ENCODE peak calls at places on chromosomes 16 and 17, in six cellular contexts. L is neuronal stem cell, W is trophoblast cell, Z is IMR-90, R is mesenchymal stem cell, O is H1. Q is an unnamed sample.

GRCh38 chr16:81560979-81561657 is 116.5 kb downstream of the CMIP start:
- DNase-seq in R (peak), O (no peak), W (no peak), Z (peak), L (no peak), Q (no peak)

GRCh38 chr17:8002646-8003593 is 505 bp downstream of the GUCY2D start:
- DNase-seq in W (no peak), R (no peak), L (no peak), O (no peak), Z (no peak), Q (peak)

GRCh38 chr17:81960130-81960958 is 643 bp downstream of the NOTUM start:
- DNase-seq in O (peak), L (no peak), Z (no peak), R (no peak), W (peak), Q (peak)

GRCh38 chr17:48002208-48002919 is 31.5 kb downstream of the CDK5RAP3 start:
- DNase-seq in Z (peak), R (peak), L (no peak), W (peak), O (no peak), Q (no peak)

GRCh38 chr16:25371342-25371741 is 113.7 kb upstream of the ZKSCAN2 start:
- DNase-seq in L (no peak), Z (no peak), W (peak), O (no peak), R (no peak), Q (no peak)

GRCh38 chr16:66901626-66902025 is 17.1 kb downstream of the CDH16 start:
- DNase-seq in W (no peak), R (no peak), O (no peak), L (no peak), Z (no peak), Q (no peak)

GRCh38 chr17:43200127-43200526 is 11.5 kb upstream of the TMEM106A start:
- DNase-seq in Z (no peak), W (no peak), O (no peak), R (no peak), L (no peak), Q (no peak)

GRCh38 chr17:40884708-40885512 is at the start of gene KRT20:
- DNase-seq in O (no peak), Z (no peak), W (no peak), R (no peak), L (no peak), Q (no peak)

GRCh38 chr16:2250652-2251280 is 621 bp downstream of the ECI1 start:
- DNase-seq in Z (no peak), W (peak), O (no peak), R (peak), L (peak), Q (no peak)

GRCh38 chr17:77288115-77288619 is 147.4 kb downstream of the SEC14L1 start:
- DNase-seq in O (no peak), L (no peak), R (no peak), W (no peak), Z (no peak), Q (no peak)
- H3K27ac ChIP-seq in O (no peak), L (no peak), R (peak), W (peak), Z (peak), Q (no peak)

GRCh38 chr17:68829211-68829610 is 126.0 kb downstream of the ABCA8 start:
- DNase-seq in L (no peak), R (no peak), O (no peak), W (no peak), Z (no peak), Q (no peak)
- H4K91ac ChIP-seq in L (no peak), R (no peak), O (no peak), W (no peak), Z (no peak), Q (no peak)

GRCh38 chr17:27891841-27892240 is 1.3 kb downstream of the LYRM9 start:
- DNase-seq in Z (no peak), L (no peak), R (no peak), W (no peak), O (no peak), Q (no peak)

GRCh38 chr17:27888945-27889344 is 4.2 kb downstream of the LYRM9 start:
- DNase-seq in W (peak), L (peak), Z (peak), R (peak), O (peak), Q (peak)

GRCh38 chr17:27892542-27892865 is 661 bp downstream of the LYRM9 start:
- DNase-seq in Z (no peak), L (no peak), O (no peak), R (no peak), W (no peak), Q (no peak)

GRCh38 chr17:27888072-27888471 is 5.1 kb downstream of the LYRM9 start:
- DNase-seq in W (no peak), L (no peak), R (no peak), O (no peak), Z (no peak), Q (no peak)

GRCh38 chr17:27889711-27890251 is 3.4 kb downstream of the LYRM9 start:
- DNase-seq in R (no peak), Z (no peak), O (no peak), W (no peak), L (no peak), Q (no peak)
- H3K27ac ChIP-seq in R (no peak), Z (no peak), O (no peak), W (no peak), L (no peak), Q (no peak)

GRCh38 chr17:44451832-44452231 is 51.4 kb downstream of the GPATCH8 start:
- DNase-seq in L (no peak), R (no peak), W (no peak), O (no peak), Z (no peak), Q (no peak)
- H4K91ac ChIP-seq in L (no peak), R (no peak), W (no peak), O (no peak), Z (no peak), Q (no peak)

Q was measured in H9.